ENCODE peak calls at places on chromosomes 13 and 19, in six cellular contexts. N is Right ventricle myocardium superior, R is RPMI8226, T is GM20000, I is GM23248, H is lower leg skin. Z is an unnamed sample.

GRCh38 chr13:51091839-51092238 is 19.2 kb downstream of the C13orf42 start:
- DNase-seq in N (no peak), R (no peak), T (no peak), I (no peak), H (no peak), Z (no peak)

GRCh38 chr19:42528354-42529247 is at the start of gene CEACAM1:
- DNase-seq in N (peak), R (no peak), T (peak), I (peak), H (peak), Z (no peak)

GRCh38 chr19:28920269-28921066 is 292.5 kb downstream of the UQCRFS1 start:
- DNase-seq in N (no peak), R (no peak), T (no peak), I (peak), H (no peak), Z (no peak)

GRCh38 chr13:80740076-80740475 is 399.1 kb upstream of the SPRY2 start:
- DNase-seq in N (no peak), R (no peak), T (no peak), I (no peak), H (no peak), Z (no peak)

GRCh38 chr13:29801737-29802305 is 48.6 kb downstream of the UBL3 start:
- DNase-seq in N (no peak), R (no peak), T (no peak), I (peak), H (no peak), Z (no peak)

GRCh38 chr13:43348397-43348796 is 325.0 kb downstream of the DNAJC15 start:
- DNase-seq in N (no peak), R (peak), T (no peak), I (peak), H (no peak), Z (no peak)

GRCh38 chr19:6039541-6040225 is 61.7 kb upstream of the RANBP3 start:
- DNase-seq in N (no peak), R (no peak), T (no peak), I (no peak), H (peak), Z (no peak)

GRCh38 chr13:23509781-23510543 is 60.2 kb upstream of the TNFRSF19 start:
- DNase-seq in N (no peak), R (no peak), T (no peak), I (peak), H (no peak), Z (no peak)

GRCh38 chr19:51097166-51097736 is 11.0 kb downstream of the CTU1 start:
- DNase-seq in N (peak), R (peak), T (peak), I (peak), H (no peak), Z (peak)

GRCh38 chr13:73598021-73598712 is 536.0 kb downstream of the KLF12 start:
- DNase-seq in N (no peak), R (no peak), T (no peak), I (peak), H (no peak), Z (no peak)

GRCh38 chr19:8695911-8696310 is 2.7 kb downstream of the ACTL9 start:
- DNase-seq in N (no peak), R (no peak), T (no peak), I (no peak), H (no peak), Z (no peak)

GRCh38 chr13:23806874-23807522 is 82.2 kb downstream of the MIPEP start:
- DNase-seq in N (no peak), R (peak), T (no peak), I (no peak), H (no peak), Z (no peak)

GRCh38 chr19:49363265-49364082 is at the start of gene DKKL1:
- DNase-seq in N (peak), R (peak), T (peak), I (peak), H (peak), Z (peak)

GRCh38 chr13:100356889-100357288 is 231.7 kb downstream of the GGACT start:
- DNase-seq in N (no peak), R (no peak), T (no peak), I (no peak), H (no peak), Z (no peak)

GRCh38 chr19:29620931-29621351 is 14.9 kb downstream of the POP4 start:
- DNase-seq in N (no peak), R (no peak), T (no peak), I (no peak), H (no peak), Z (no peak)

GRCh38 chr19:14113762-14114414 is 3.7 kb downstream of the PRKACA start:
- DNase-seq in N (peak), R (peak), T (no peak), I (no peak), H (no peak), Z (no peak)

GRCh38 chr19:2865334-2866221 is 1.6 kb upstream of the ZNF556 start:
- DNase-seq in N (no peak), R (no peak), T (no peak), I (no peak), H (no peak), Z (no peak)

GRCh38 chr19:17753976-17754375 is 2.7 kb downstream of the FCHO1 start:
- DNase-seq in N (no peak), R (no peak), T (no peak), I (no peak), H (no peak), Z (no peak)

GRCh38 chr13:49530452-49530851 is 34.7 kb downstream of the PHF11 start:
- DNase-seq in N (no peak), R (no peak), T (peak), I (no peak), H (no peak), Z (no peak)

GRCh38 chr13:109996404-109996960 is 210.1 kb upstream of the IRS2 start:
- DNase-seq in N (no peak), R (no peak), T (no peak), I (no peak), H (peak), Z (no peak)

GRCh38 chr13:72293206-72293605 is 426.2 kb upstream of the DACH1 start:
- DNase-seq in N (no peak), R (no peak), T (no peak), I (no peak), H (no peak), Z (no peak)

GRCh38 chr19:44637390-44637764 is 6.3 kb upstream of the PVR start:
- DNase-seq in N (no peak), R (no peak), T (no peak), I (no peak), H (no peak), Z (no peak)

GRCh38 chr19:56295531-56296455 is 18.8 kb downstream of the ZSCAN5A start:
- DNase-seq in N (no peak), R (no peak), T (no peak), I (no peak), H (no peak), Z (no peak)

GRCh38 chr13:114016321-114017027 is 42.6 kb upstream of the C13orf46 start:
- DNase-seq in N (no peak), R (no peak), T (no peak), I (no peak), H (no peak), Z (no peak)

GRCh38 chr13:59963827-59964226 is 199.9 kb downstream of the DIAPH3 start:
- DNase-seq in N (no peak), R (no peak), T (no peak), I (no peak), H (no peak), Z (no peak)

GRCh38 chr13:98523455-98524102 is 53.3 kb downstream of the STK24 start:
- DNase-seq in N (no peak), R (peak), T (peak), I (no peak), H (no peak), Z (no peak)

GRCh38 chr13:90950134-90950533 is 397.4 kb upstream of the MIR17HG start:
- DNase-seq in N (no peak), R (no peak), T (no peak), I (no peak), H (no peak), Z (no peak)

GRCh38 chr19:38946229-38947010 is 15.7 kb downstream of the MRPS12 start:
- DNase-seq in N (no peak), R (no peak), T (no peak), I (no peak), H (no peak), Z (no peak)

GRCh38 chr19:50817941-50818858 is 5.4 kb downstream of the KLK1 start:
- DNase-seq in N (peak), R (peak), T (peak), I (peak), H (no peak), Z (no peak)

GRCh38 chr13:84985860-84986259 is 813.4 kb downstream of the SLITRK6 start:
- DNase-seq in N (no peak), R (no peak), T (no peak), I (no peak), H (no peak), Z (no peak)

GRCh38 chr13:27619711-27620376 is 485 bp downstream of the LNX2 start:
- DNase-seq in N (no peak), R (peak), T (no peak), I (peak), H (peak), Z (peak)

GRCh38 chr13:114054830-114055439 is 77.5 kb downstream of the RASA3 start:
- DNase-seq in N (peak), R (no peak), T (no peak), I (no peak), H (no peak), Z (no peak)

GRCh38 chr19:38564981-38565685 is 52.6 kb downstream of the MAP4K1 start:
- DNase-seq in N (no peak), R (no peak), T (peak), I (peak), H (no peak), Z (no peak)

GRCh38 chr13:85140192-85140591 is 659.0 kb downstream of the SLITRK6 start:
- DNase-seq in N (no peak), R (no peak), T (no peak), I (no peak), H (no peak), Z (no peak)

GRCh38 chr13:45482571-45483173 is 17.9 kb downstream of the COG3 start:
- DNase-seq in N (no peak), R (no peak), T (no peak), I (peak), H (no peak), Z (no peak)

Z was measured in sigmoid colon.